ENCODE peak calls at places on chromosomes 13 and 19, in six cellular contexts. U, A, D, O, G and E are unnamed samples. For H3K4me1, the result is how much of the 10 kb centered on the place peaks cover.

GRCh38 chr19:53959176-53959757 is 3.5 kb upstream of the CACNG8 start:
- DNase-seq in G (no peak), A (no peak), D (no peak), U (no peak), O (peak), E (peak)

GRCh38 chr13:91986771-91987515 is 588.5 kb downstream of the GPC5 start:
- DNase-seq in A (no peak), G (no peak), O (no peak), U (no peak), D (no peak), E (no peak)

GRCh38 chr13:90445179-90445578 is 902.3 kb upstream of the MIR17HG start:
- DNase-seq in A (no peak), U (peak), G (no peak), D (peak), O (no peak), E (peak)

GRCh38 chr13:54184576-54184975 is 1156.0 kb downstream of the OLFM4 start:
- DNase-seq in O (no peak), G (no peak), U (no peak), D (no peak), A (no peak), E (no peak)

GRCh38 chr19:56769650-56770049 is 70.9 kb downstream of the PEG3 start:
- DNase-seq in O (no peak), U (no peak), D (no peak), G (no peak), A (no peak), E (no peak)

GRCh38 chr19:39237200-39238184 is 7.3 kb downstream of the IFNL3 start:
- DNase-seq in A (no peak), D (no peak), U (peak), G (no peak), O (peak), E (no peak)

GRCh38 chr19:30224689-30225606 is 147.2 kb upstream of the ZNF536 start:
- DNase-seq in U (no peak), D (no peak), A (no peak), O (no peak), G (no peak), E (peak)

GRCh38 chr13:72168126-72168525 is 301.1 kb upstream of the DACH1 start:
- DNase-seq in O (no peak), A (no peak), U (no peak), D (no peak), G (no peak), E (no peak)

GRCh38 chr13:48504606-48505369 is 28.1 kb downstream of the RCBTB2 start:
- DNase-seq in U (no peak), O (no peak), A (no peak), G (no peak), D (no peak), E (no peak)

GRCh38 chr13:76523740-76524382 is 362.3 kb downstream of the KCTD12 start:
- DNase-seq in O (no peak), G (no peak), U (no peak), A (no peak), D (peak), E (no peak)

GRCh38 chr19:1027953-1028902 is 1.8 kb downstream of the CNN2 start:
- DNase-seq in O (peak), U (peak), A (peak), D (peak), G (peak), E (peak)

GRCh38 chr13:36298535-36299068 is 988 bp upstream of the CCDC169 start:
- DNase-seq in D (no peak), G (no peak), A (no peak), O (no peak), U (peak), E (peak)

GRCh38 chr13:42478531-42479156 is 95.3 kb upstream of the TNFSF11 start:
- DNase-seq in D (no peak), A (no peak), U (no peak), G (no peak), O (no peak), E (peak)

GRCh38 chr13:113853518-113854237 is 10.2 kb downstream of the GAS6 start:
- DNase-seq in G (peak), O (no peak), U (no peak), A (peak), D (no peak), E (no peak)

GRCh38 chr19:18895038-18895827 is 725 bp downstream of the CERS1 start:
- DNase-seq in A (no peak), D (no peak), U (peak), G (no peak), O (no peak), E (peak)

GRCh38 chr19:33161201-33161600 is 29.3 kb downstream of the WDR88 start:
- DNase-seq in G (no peak), D (no peak), U (no peak), O (no peak), A (no peak), E (no peak)

GRCh38 chr13:109254271-109254670 is 532.1 kb downstream of the IRS2 start:
- DNase-seq in U (peak), A (no peak), O (no peak), G (no peak), D (no peak), E (peak)

GRCh38 chr13:44814836-44815235 is 174.4 kb downstream of the NUFIP1 start:
- DNase-seq in D (no peak), U (no peak), G (no peak), O (no peak), A (no peak), E (no peak)

GRCh38 chr13:37011002-37011401 is 10.4 kb downstream of the EXOSC8 start:
- DNase-seq in D (no peak), A (no peak), G (no peak), U (no peak), O (no peak), E (no peak)

GRCh38 chr19:49890349-49891311 is 6.1 kb downstream of the IL4I1 start:
- DNase-seq in A (no peak), O (peak), D (no peak), G (no peak), U (peak), E (peak)

GRCh38 chr13:98556968-98557591 is 19.8 kb downstream of the STK24 start:
- DNase-seq in O (no peak), G (no peak), A (no peak), U (no peak), D (peak), E (no peak)

GRCh38 chr19:3556978-3557460 is 367 bp downstream of the MFSD12 start:
- DNase-seq in O (peak), D (peak), A (no peak), G (no peak), U (peak), E (peak)

GRCh38 chr19:52170863-52171320 is 529 bp downstream of the ZNF836 start:
- DNase-seq in D (no peak), A (peak), G (peak), U (no peak), O (peak), E (peak)

GRCh38 chr13:35470671-35471465 is 5.6 kb downstream of the MAB21L1 start:
- DNase-seq in U (no peak), A (peak), O (no peak), D (peak), G (peak), E (peak)

GRCh38 chr19:571127-571974 is 1.0 kb upstream of the BSG start:
- DNase-seq in A (peak), O (peak), U (peak), D (peak), G (no peak), E (peak)

GRCh38 chr19:23916991-23917390 is 2.3 kb downstream of the ZNF726 start:
- DNase-seq in A (no peak), D (peak), G (no peak), O (no peak), U (no peak), E (no peak)

GRCh38 chr13:78659450-78660110 is 625 bp upstream of the OBI1 start:
- DNase-seq in G (no peak), A (no peak), O (no peak), D (no peak), U (no peak), E (no peak)

GRCh38 chr13:81639984-81640582 is 1299.2 kb upstream of the SPRY2 start:
- DNase-seq in O (no peak), A (no peak), G (no peak), U (no peak), D (no peak), E (peak)

GRCh38 chr19:29432677-29433076 is 93.1 kb upstream of the VSTM2B start:
- DNase-seq in G (no peak), O (no peak), U (no peak), D (no peak), A (no peak), E (no peak)

GRCh38 chr19:7067716-7068115 is 1.8 kb upstream of the ZNF557 start:
- DNase-seq in G (no peak), D (peak), U (no peak), O (no peak), A (no peak), E (no peak)

GRCh38 chr13:73542446-73542845 is 483.6 kb downstream of the KLF5 start:
- DNase-seq in U (peak), O (no peak), G (no peak), A (no peak), D (no peak), E (no peak)

GRCh38 chr19:48169585-48169973 is 565 bp downstream of the LIG1 start:
- DNase-seq in G (peak), U (peak), A (peak), O (peak), D (peak), E (peak)

GRCh38 chr13:44575741-44576395 is at the start of gene TSC22D1:
- DNase-seq in O (peak), A (peak), U (no peak), G (peak), D (peak), E (peak)

GRCh38 chr13:76711515-76712182 is 174.6 kb downstream of the KCTD12 start:
- DNase-seq in G (peak), U (no peak), O (no peak), A (peak), D (peak), E (no peak)

GRCh38 chr19:964761-965694 is 19.1 kb upstream of the WDR18 start:
- DNase-seq in O (no peak), U (no peak), D (peak), G (no peak), A (no peak), E (no peak)

GRCh38 chr19:5822181-5822844 is 17.2 kb downstream of the FUT6 start:
- DNase-seq in G (no peak), A (no peak), D (no peak), O (no peak), U (no peak), E (no peak)

GRCh38 chr13:65336916-65337315 is 1893.2 kb downstream of the PCDH9 start:
- DNase-seq in O (no peak), A (no peak), G (no peak), U (no peak), D (peak), E (no peak)

GRCh38 chr19:45403781-45404556 is 900 bp downstream of the PPP1R13L start:
- DNase-seq in A (no peak), G (peak), O (peak), U (peak), D (no peak), E (peak)

GRCh38 chr13:98225036-98225940 is 48.2 kb upstream of the RNF113B start:
- DNase-seq in G (no peak), D (no peak), O (no peak), U (no peak), A (no peak), E (no peak)

GRCh38 chr19:27887946-27888345 is 1325.0 kb downstream of the UQCRFS1 start:
- DNase-seq in U (no peak), D (no peak), G (no peak), A (no peak), O (no peak), E (no peak)

GRCh38 chr19:35752746-35753350 is 4.0 kb downstream of the HSPB6 start:
- DNase-seq in O (no peak), A (peak), G (no peak), D (no peak), U (no peak), E (no peak)

GRCh38 chr19:35751839-35752745 is 3.7 kb downstream of the LIN37 start:
- DNase-seq in A (no peak), U (no peak), G (no peak), D (no peak), O (no peak), E (no peak)

GRCh38 chr19:35755160-35755549 is 1.7 kb downstream of the HSPB6 start:
- DNase-seq in O (peak), U (no peak), G (no peak), A (no peak), D (no peak), E (no peak)

GRCh38 chr19:35754365-35755139 is 2.3 kb downstream of the HSPB6 start:
- DNase-seq in O (no peak), D (no peak), A (peak), U (no peak), G (peak), E (no peak)

GRCh38 chr19:35753634-35754364 is 3.0 kb downstream of the HSPB6 start:
- DNase-seq in D (no peak), O (no peak), A (peak), U (no peak), G (no peak), E (no peak)
- H3K4me1 ChIP-seq in D (under half), O (under half), A (under half), U (under half), G (under half), E (under half)

GRCh38 chr13:30422056-30422914 is at the start of gene UBE2L5:
- DNase-seq in G (peak), O (peak), D (peak), U (peak), A (peak), E (peak)
- H3K4me1 ChIP-seq in G (under half), O (under half), D (under half), U (under half), A (under half), E (under half)

GRCh38 chr19:16338470-16339360 is 14.1 kb downstream of the KLF2 start:
- DNase-seq in O (peak), D (peak), A (peak), U (peak), G (no peak), E (no peak)
- H3K4me1 ChIP-seq in O (under half), D (under half), A (under half), U (under half), G (under half), E (under half)

GRCh38 chr19:20051841-20052768 is 12.8 kb upstream of the ZNF682 start:
- DNase-seq in A (peak), O (peak), D (peak), G (peak), U (peak), E (peak)
- H3K4me1 ChIP-seq in A (under half), O (under half), D (under half), G (under half), U (under half), E (under half)

DNA sequence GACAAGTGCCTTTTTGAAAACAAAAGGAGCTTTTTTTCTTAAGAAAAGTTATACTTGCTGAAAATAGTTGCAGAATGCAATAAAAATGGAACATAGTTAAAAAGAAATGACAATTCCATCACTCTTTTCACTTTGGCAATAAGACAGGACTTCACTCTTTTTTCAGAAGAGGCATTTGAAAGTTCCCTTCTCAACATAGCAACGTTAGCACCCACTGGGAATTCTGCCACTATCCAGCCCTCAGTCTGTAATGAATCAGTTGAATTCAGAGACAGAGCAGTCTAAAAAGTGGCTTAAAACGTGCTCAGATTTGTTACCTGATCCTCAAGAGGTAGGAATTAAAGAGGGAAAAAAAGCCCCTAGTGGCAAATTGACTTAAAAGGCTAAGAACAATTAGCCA is 10.2 kb downstream of the RGCC start:
- DNase-seq in U (no peak), D (no peak), O (no peak), A (no peak), G (no peak), E (no peak)
- H3K4me1 ChIP-seq in U (under half), D (under half), O (under half), A (under half), G (under half), E (under half)

GRCh38 chr19:15289673-15290072 is 42.7 kb downstream of the BRD4 start:
- DNase-seq in D (no peak), G (no peak), U (no peak), A (no peak), O (no peak), E (no peak)
- H3K4me1 ChIP-seq in D (under half), G (under half), U (under half), A (under half), O (half or more), E (under half)

GRCh38 chr13:50127017-50127725 is 111.9 kb downstream of the KCNRG start:
- DNase-seq in G (peak), A (peak), O (peak), U (no peak), D (no peak), E (peak)
- H3K4me1 ChIP-seq in G (under half), A (under half), O (under half), U (under half), D (under half), E (under half)

GRCh38 chr13:99746857-99747710 is 224.5 kb downstream of the ZIC5 start:
- DNase-seq in G (no peak), A (no peak), D (no peak), U (no peak), O (no peak), E (peak)

GRCh38 chr13:99741979-99742378 is 229.6 kb downstream of the ZIC5 start:
- DNase-seq in D (no peak), O (no peak), U (no peak), A (no peak), G (no peak), E (no peak)

GRCh38 chr13:99740261-99740979 is 231.1 kb downstream of the ZIC5 start:
- DNase-seq in G (no peak), O (no peak), D (no peak), U (no peak), A (no peak), E (no peak)

GRCh38 chr13:99737456-99737855 is 234.1 kb downstream of the ZIC5 start:
- DNase-seq in O (no peak), D (no peak), G (no peak), A (no peak), U (no peak), E (no peak)

GRCh38 chr13:99743079-99743478 is 228.5 kb downstream of the ZIC5 start:
- DNase-seq in A (no peak), U (no peak), O (no peak), G (no peak), D (no peak), E (peak)
- H3K4me1 ChIP-seq in A (under half), U (under half), O (under half), G (under half), D (under half), E (half or more)

DNA sequence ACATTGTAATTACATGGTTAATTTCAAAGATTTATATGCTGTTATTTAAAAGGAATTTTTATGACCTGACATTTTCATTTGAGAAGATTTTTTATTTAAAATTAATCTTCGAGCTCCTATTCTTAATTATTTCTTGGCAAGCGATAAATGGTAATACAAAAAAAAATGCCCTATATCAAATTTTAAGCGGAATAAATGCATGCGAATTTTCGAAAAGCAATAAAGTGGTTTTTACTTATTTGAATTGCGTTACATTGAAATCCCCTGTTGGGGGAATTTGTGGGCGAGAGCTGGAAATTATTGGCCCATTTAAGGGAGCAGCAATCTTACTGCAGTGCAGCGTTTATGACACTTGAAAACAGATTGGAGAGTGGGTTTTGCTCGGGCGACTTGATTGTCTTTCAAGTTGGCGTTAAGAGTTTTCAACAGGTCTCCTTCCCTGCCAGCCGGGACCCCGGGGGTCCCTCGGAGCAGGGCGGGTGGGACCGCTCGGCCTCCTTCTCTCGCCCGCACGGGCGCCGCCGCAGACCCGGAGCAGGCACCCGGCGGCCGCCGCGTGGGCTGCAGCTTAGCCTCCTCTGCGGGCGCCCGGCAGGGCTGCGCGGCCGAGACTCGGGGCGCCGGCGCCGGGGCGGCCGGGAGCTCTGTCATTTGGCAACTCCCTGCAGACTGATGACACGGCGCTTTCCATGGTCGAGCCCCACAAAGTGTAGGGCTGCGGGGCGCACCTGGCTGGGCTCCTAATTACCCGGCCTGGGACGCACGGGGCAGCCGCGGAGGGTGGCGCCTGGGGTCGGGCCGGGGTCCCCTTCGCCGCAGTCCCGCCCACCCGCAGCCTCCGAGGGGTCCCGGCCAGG is 255.1 kb upstream of the SOX21 start:
- DNase-seq in O (no peak), U (no peak), D (no peak), G (no peak), A (no peak), E (peak)
- H3K4me1 ChIP-seq in O (under half), U (under half), D (under half), G (under half), A (under half), E (half or more)

DNA sequence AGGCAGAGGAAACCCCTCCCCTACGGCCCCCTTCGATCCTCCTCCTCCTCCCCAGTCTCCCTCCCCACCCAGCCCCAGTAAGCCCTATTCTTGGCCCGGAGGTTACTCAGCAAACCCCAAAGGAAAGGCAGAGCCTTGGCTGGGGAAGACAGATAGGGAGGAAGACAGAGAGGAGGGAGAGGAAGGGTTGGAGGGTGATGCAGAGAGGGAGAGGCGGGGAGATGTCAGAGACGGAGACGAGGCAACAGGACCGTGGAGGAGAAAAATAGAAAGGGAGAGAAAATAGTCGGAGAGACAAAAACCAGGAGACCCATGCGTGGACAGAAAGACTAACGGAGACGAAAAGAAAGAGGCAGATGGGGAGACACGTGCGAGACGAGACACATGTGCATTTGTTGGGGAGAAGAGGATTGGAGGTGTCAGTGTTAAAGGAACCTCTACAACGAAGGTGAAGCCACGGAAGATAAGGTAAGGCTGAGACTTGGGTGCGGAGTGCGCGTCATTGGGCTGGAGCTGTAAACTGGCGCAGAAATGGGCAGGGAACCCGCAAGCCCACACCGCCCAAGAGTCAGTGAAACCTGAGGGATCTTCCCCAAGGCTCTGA is 2.9 kb downstream of the TGFB1 start:
- DNase-seq in A (no peak), U (no peak), G (no peak), O (no peak), D (no peak), E (no peak)
- H3K4me1 ChIP-seq in A (under half), U (under half), G (under half), O (under half), D (under half), E (under half)